ENCODE peak calls at places on chromosome 21, in six cellular contexts. One of them, this sample, is unnamed.

GRCh38 chr21:17388226-17388625 is 124.6 kb upstream of the CXADR start:
- DNase-seq in OCI-LY7: peak
- DNase-seq in colonic mucosa: no peak
- DNase-seq in keratinocyte: no peak
- DNase-seq in ovary: no peak
- DNase-seq in BJ: no peak
- DNase-seq in this sample: peak

GRCh38 chr21:34280987-34281386 is 82.8 kb upstream of the KCNE2 start:
- DNase-seq in ovary: peak
- DNase-seq in OCI-LY7: no peak
- DNase-seq in keratinocyte: no peak
- DNase-seq in colonic mucosa: peak
- DNase-seq in BJ: no peak
- DNase-seq in this sample: no peak

GRCh38 chr21:38787461-38788274 is 18.1 kb upstream of the ETS2 start:
- DNase-seq in OCI-LY7: no peak
- DNase-seq in BJ: no peak
- DNase-seq in colonic mucosa: peak
- DNase-seq in keratinocyte: peak
- DNase-seq in ovary: no peak
- DNase-seq in this sample: peak

GRCh38 chr21:14290584-14290983 is 74.6 kb downstream of the RBM11 start:
- DNase-seq in BJ: no peak
- DNase-seq in OCI-LY7: no peak
- DNase-seq in colonic mucosa: no peak
- DNase-seq in keratinocyte: no peak
- DNase-seq in ovary: no peak
- DNase-seq in this sample: no peak

GRCh38 chr21:33660406-33660805 is 18.1 kb downstream of the ITSN1 start:
- DNase-seq in keratinocyte: no peak
- DNase-seq in colonic mucosa: no peak
- DNase-seq in BJ: no peak
- DNase-seq in OCI-LY7: no peak
- DNase-seq in ovary: no peak
- DNase-seq in this sample: no peak

GRCh38 chr21:25370311-25370744 is 237.0 kb downstream of the MRPL39 start:
- DNase-seq in ovary: no peak
- DNase-seq in colonic mucosa: no peak
- DNase-seq in keratinocyte: peak
- DNase-seq in OCI-LY7: no peak
- DNase-seq in BJ: no peak
- DNase-seq in this sample: peak

GRCh38 chr21:23016617-23017016 is 2018.4 kb downstream of the NCAM2 start:
- DNase-seq in BJ: no peak
- DNase-seq in OCI-LY7: no peak
- DNase-seq in colonic mucosa: no peak
- DNase-seq in keratinocyte: no peak
- DNase-seq in ovary: no peak
- DNase-seq in this sample: no peak

GRCh38 chr21:41560701-41561158 is 52.8 kb upstream of the TMPRSS2 start:
- DNase-seq in colonic mucosa: peak
- DNase-seq in BJ: no peak
- DNase-seq in keratinocyte: no peak
- DNase-seq in ovary: no peak
- DNase-seq in OCI-LY7: no peak
- DNase-seq in this sample: no peak

GRCh38 chr21:39083377-39084008 is 99.8 kb downstream of the PSMG1 start:
- DNase-seq in BJ: no peak
- DNase-seq in ovary: no peak
- DNase-seq in keratinocyte: peak
- DNase-seq in OCI-LY7: no peak
- DNase-seq in colonic mucosa: peak
- DNase-seq in this sample: no peak

GRCh38 chr21:41171210-41171609 is 3.2 kb downstream of the BACE2 start:
- DNase-seq in BJ: no peak
- DNase-seq in colonic mucosa: no peak
- DNase-seq in ovary: no peak
- DNase-seq in keratinocyte: no peak
- DNase-seq in OCI-LY7: no peak
- DNase-seq in this sample: no peak

GRCh38 chr21:41868062-41868710 is 11.0 kb downstream of the PRDM15 start:
- DNase-seq in BJ: no peak
- DNase-seq in colonic mucosa: no peak
- DNase-seq in OCI-LY7: peak
- DNase-seq in keratinocyte: no peak
- DNase-seq in ovary: no peak
- DNase-seq in this sample: no peak

GRCh38 chr21:42302794-42303193 is 12.4 kb downstream of the TFF3 start:
- DNase-seq in keratinocyte: no peak
- DNase-seq in OCI-LY7: no peak
- DNase-seq in BJ: no peak
- DNase-seq in ovary: no peak
- DNase-seq in colonic mucosa: no peak
- DNase-seq in this sample: no peak

GRCh38 chr21:27739187-27739586 is 772.3 kb upstream of the ADAMTS5 start:
- DNase-seq in BJ: no peak
- DNase-seq in colonic mucosa: no peak
- DNase-seq in keratinocyte: no peak
- DNase-seq in ovary: no peak
- DNase-seq in OCI-LY7: no peak
- DNase-seq in this sample: no peak

GRCh38 chr21:35529141-35529863 is 480.2 kb upstream of the RUNX1 start:
- DNase-seq in colonic mucosa: no peak
- DNase-seq in keratinocyte: no peak
- DNase-seq in BJ: no peak
- DNase-seq in ovary: no peak
- DNase-seq in OCI-LY7: peak
- DNase-seq in this sample: no peak

GRCh38 chr21:34612557-34612956 is 2.4 kb downstream of the RCAN1 start:
- DNase-seq in OCI-LY7: no peak
- DNase-seq in BJ: no peak
- DNase-seq in keratinocyte: no peak
- DNase-seq in colonic mucosa: no peak
- DNase-seq in ovary: no peak
- DNase-seq in this sample: no peak

GRCh38 chr21:35619184-35619583 is 441.1 kb downstream of the SETD4 start:
- DNase-seq in ovary: no peak
- DNase-seq in OCI-LY7: no peak
- DNase-seq in keratinocyte: peak
- DNase-seq in colonic mucosa: no peak
- DNase-seq in BJ: no peak
- DNase-seq in this sample: no peak

GRCh38 chr21:28516996-28517592 is 475.6 kb downstream of the LTN1 start:
- DNase-seq in BJ: no peak
- DNase-seq in colonic mucosa: peak
- DNase-seq in ovary: peak
- DNase-seq in OCI-LY7: peak
- DNase-seq in keratinocyte: no peak
- DNase-seq in this sample: peak

GRCh38 chr21:36980280-36981048 is 14.0 kb upstream of the HLCS start:
- DNase-seq in colonic mucosa: peak
- DNase-seq in OCI-LY7: no peak
- DNase-seq in BJ: no peak
- DNase-seq in ovary: peak
- DNase-seq in keratinocyte: no peak
- DNase-seq in this sample: peak

GRCh38 chr21:36976228-36976627 is 9.8 kb upstream of the HLCS start:
- DNase-seq in OCI-LY7: no peak
- DNase-seq in BJ: no peak
- DNase-seq in ovary: no peak
- DNase-seq in colonic mucosa: no peak
- DNase-seq in keratinocyte: no peak
- DNase-seq in this sample: no peak

GRCh38 chr21:36981977-36982700 is 15.7 kb upstream of the HLCS start:
- DNase-seq in colonic mucosa: no peak
- DNase-seq in OCI-LY7: no peak
- DNase-seq in ovary: no peak
- DNase-seq in keratinocyte: no peak
- DNase-seq in BJ: no peak
- DNase-seq in this sample: no peak

GRCh38 chr21:36976882-36977651 is 10.6 kb upstream of the HLCS start:
- DNase-seq in keratinocyte: no peak
- DNase-seq in ovary: peak
- DNase-seq in BJ: peak
- DNase-seq in OCI-LY7: peak
- DNase-seq in colonic mucosa: no peak
- DNase-seq in this sample: peak

DNA sequence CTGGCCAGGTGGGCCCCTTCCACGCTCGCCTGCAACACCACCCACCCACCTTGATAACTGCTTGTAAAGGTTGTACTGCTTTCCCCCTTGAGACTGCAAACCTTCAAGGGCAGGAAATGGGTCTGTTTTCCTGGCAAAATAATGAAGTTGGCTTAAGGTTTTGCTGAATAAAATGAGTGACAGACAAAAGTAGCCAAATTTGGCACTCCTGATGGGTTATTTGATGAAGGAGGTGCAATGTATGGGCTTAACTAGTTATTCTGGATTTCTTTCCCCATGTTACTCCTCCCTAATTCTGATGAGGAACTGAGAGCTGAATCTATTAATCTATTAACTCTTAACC is 14.6 kb upstream of the HLCS start:
- DNase-seq in colonic mucosa: no peak
- DNase-seq in ovary: no peak
- DNase-seq in OCI-LY7: no peak
- DNase-seq in BJ: no peak
- DNase-seq in keratinocyte: no peak
- DNase-seq in this sample: no peak
- H3K4me3 ChIP-seq in colonic mucosa: no peak
- H3K4me3 ChIP-seq in ovary: no peak
- H3K4me3 ChIP-seq in OCI-LY7: no peak
- H3K4me3 ChIP-seq in BJ: no peak
- H3K4me3 ChIP-seq in keratinocyte: peak
- H3K4me3 ChIP-seq in this sample: no peak

GRCh38 chr21:31266241-31266640 is 77.8 kb downstream of the TIAM1 start:
- DNase-seq in keratinocyte: no peak
- DNase-seq in ovary: no peak
- DNase-seq in colonic mucosa: no peak
- DNase-seq in BJ: no peak
- DNase-seq in OCI-LY7: no peak
- DNase-seq in this sample: no peak

GRCh38 chr21:31262728-31263127 is 81.3 kb downstream of the TIAM1 start:
- DNase-seq in colonic mucosa: no peak
- DNase-seq in ovary: no peak
- DNase-seq in BJ: no peak
- DNase-seq in keratinocyte: no peak
- DNase-seq in OCI-LY7: no peak
- DNase-seq in this sample: no peak

GRCh38 chr21:31261759-31262158 is 82.3 kb downstream of the TIAM1 start:
- DNase-seq in OCI-LY7: no peak
- DNase-seq in colonic mucosa: no peak
- DNase-seq in BJ: no peak
- DNase-seq in ovary: no peak
- DNase-seq in keratinocyte: no peak
- DNase-seq in this sample: no peak

GRCh38 chr21:31265293-31265692 is 78.8 kb downstream of the TIAM1 start:
- DNase-seq in BJ: no peak
- DNase-seq in OCI-LY7: no peak
- DNase-seq in keratinocyte: no peak
- DNase-seq in colonic mucosa: no peak
- DNase-seq in ovary: no peak
- DNase-seq in this sample: no peak

DNA sequence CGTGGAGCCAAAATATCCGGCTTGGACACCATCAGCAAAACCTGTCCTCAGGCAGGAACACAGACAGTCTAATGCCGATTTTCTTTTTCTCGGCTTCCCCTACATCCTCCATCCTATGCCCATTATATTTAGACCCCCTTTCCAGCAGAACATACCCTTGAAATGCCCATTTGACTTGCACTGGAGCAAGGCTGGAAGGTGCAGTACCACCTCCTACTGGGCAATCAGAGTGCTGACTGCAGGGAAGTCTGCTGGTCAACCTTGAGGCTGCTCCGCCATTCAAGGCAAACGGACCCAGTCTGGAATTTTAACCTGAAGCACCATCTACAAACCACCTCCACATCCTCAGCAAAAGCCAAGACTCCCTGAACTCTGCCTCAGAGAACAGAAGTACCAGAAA is 79.5 kb downstream of the TIAM1 start:
- DNase-seq in ovary: no peak
- DNase-seq in BJ: no peak
- DNase-seq in keratinocyte: no peak
- DNase-seq in colonic mucosa: no peak
- DNase-seq in OCI-LY7: no peak
- DNase-seq in this sample: no peak
- TF ChIP-seq CTCF in ovary: no peak
- TF ChIP-seq CTCF in BJ: no peak
- TF ChIP-seq CTCF in keratinocyte: peak
- TF ChIP-seq CTCF in colonic mucosa: no peak
- TF ChIP-seq CTCF in OCI-LY7: no peak
- TF ChIP-seq CTCF in this sample: no peak

DNA sequence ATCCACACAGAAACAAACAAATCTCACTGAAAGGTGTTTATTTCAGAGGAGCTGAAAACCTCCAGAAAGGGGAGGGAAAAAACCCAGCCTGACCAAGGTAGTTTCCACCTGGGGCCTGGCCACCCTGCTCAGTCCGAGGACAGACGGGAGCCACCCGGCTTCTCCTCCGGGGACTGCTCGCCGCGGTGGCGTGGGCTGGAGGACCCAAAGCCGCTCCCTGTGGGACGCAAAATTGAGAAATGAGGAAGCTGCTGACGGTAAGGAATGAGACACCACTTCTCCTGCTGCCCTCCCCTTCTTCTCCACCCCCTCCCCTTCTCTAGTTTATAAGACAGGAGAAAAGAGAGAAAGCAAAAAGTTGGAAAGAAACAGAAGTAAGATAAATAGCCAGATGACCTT is 12.7 kb downstream of the ITGB2 start:
- DNase-seq in OCI-LY7: no peak
- DNase-seq in ovary: no peak
- DNase-seq in keratinocyte: no peak
- DNase-seq in BJ: no peak
- DNase-seq in colonic mucosa: no peak
- DNase-seq in this sample: no peak
- H3K4me3 ChIP-seq in OCI-LY7: no peak
- H3K4me3 ChIP-seq in ovary: no peak
- H3K4me3 ChIP-seq in keratinocyte: no peak
- H3K4me3 ChIP-seq in BJ: no peak
- H3K4me3 ChIP-seq in colonic mucosa: no peak
- H3K4me3 ChIP-seq in this sample: no peak

GRCh38 chr21:44927587-44928461 is 7.1 kb upstream of the ITGB2 start:
- DNase-seq in ovary: no peak
- DNase-seq in OCI-LY7: peak
- DNase-seq in BJ: no peak
- DNase-seq in keratinocyte: peak
- DNase-seq in colonic mucosa: peak
- DNase-seq in this sample: no peak
- TF ChIP-seq CTCF in ovary: no peak
- TF ChIP-seq CTCF in OCI-LY7: no peak
- TF ChIP-seq CTCF in BJ: peak
- TF ChIP-seq CTCF in keratinocyte: peak
- TF ChIP-seq CTCF in colonic mucosa: no peak
- TF ChIP-seq CTCF in this sample: no peak

DNA sequence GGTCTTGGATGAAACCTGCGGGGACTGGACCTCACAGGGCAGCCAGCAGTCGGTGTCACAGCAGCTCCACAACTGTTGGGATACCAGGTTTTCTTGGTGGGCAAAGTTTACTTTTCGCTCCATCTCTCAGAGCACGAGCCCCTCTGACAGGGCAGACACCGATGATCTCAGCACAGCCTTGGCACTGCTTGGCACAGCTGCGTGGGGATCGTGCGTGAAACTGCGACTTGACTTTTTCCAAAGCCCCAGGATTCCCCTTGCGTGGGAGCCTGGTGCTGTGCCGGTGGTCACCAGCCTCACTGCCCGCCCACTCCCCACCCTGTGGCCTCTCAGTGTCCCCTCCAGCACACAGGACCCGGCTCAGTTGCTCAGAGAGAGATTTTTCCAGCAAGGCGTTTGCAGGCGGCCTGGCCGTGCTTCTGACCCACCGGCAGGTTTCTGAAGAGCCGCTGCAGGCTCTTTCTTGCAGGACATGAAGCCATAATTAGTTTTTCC is 57.3 kb downstream of the SIK1 start:
- DNase-seq in BJ: no peak
- DNase-seq in keratinocyte: no peak
- DNase-seq in ovary: no peak
- DNase-seq in colonic mucosa: no peak
- DNase-seq in OCI-LY7: no peak
- DNase-seq in this sample: no peak
- H3K4me3 ChIP-seq in BJ: no peak
- H3K4me3 ChIP-seq in keratinocyte: no peak
- H3K4me3 ChIP-seq in ovary: no peak
- H3K4me3 ChIP-seq in colonic mucosa: no peak
- H3K4me3 ChIP-seq in OCI-LY7: no peak
- H3K4me3 ChIP-seq in this sample: no peak

This sample was measured in adrenal gland.